ENCODE peak calls at places on chromosomes 6 and 20, in seven cellular contexts. A is HTR-8/SVneo; T is non-pigmented ciliary epithelial cell; M is activated T-helper 1 cell treated with anti-CD3 and anti-CD28 coated beads, Interleukin-2, amount 50 U/mL, for 16 hours; G is HS-27A; P is fibroblast of lung; R is NCI-H1436. Q is an unnamed sample.

GRCh38 chr20:364905-365794 is 15.4 kb upstream of the TRIB3 start:
- DNase-seq in P (peak), T (no peak), G (no peak), M (no peak), A (no peak), R (no peak), Q (peak)

GRCh38 chr6:125507987-125508655 is 206.4 kb upstream of the HDDC2 start:
- DNase-seq in P (peak), R (no peak), M (no peak), A (no peak), G (no peak), T (no peak), Q (peak)

GRCh38 chr6:134730013-134730412 is 219.9 kb downstream of the ALDH8A1 start:
- DNase-seq in R (no peak), G (no peak), M (no peak), A (no peak), T (no peak), P (no peak), Q (no peak)

GRCh38 chr20:25072226-25072811 is 9.6 kb downstream of the VSX1 start:
- DNase-seq in P (peak), T (no peak), A (no peak), M (no peak), G (no peak), R (no peak), Q (peak)

GRCh38 chr6:141829996-141830395 is 302.7 kb upstream of the GJE1 start:
- DNase-seq in M (no peak), R (no peak), G (no peak), T (no peak), P (no peak), A (no peak), Q (no peak)

GRCh38 chr6:20868397-20869185 is 334.3 kb downstream of the CDKAL1 start:
- DNase-seq in A (no peak), M (no peak), R (peak), G (no peak), T (no peak), P (no peak), Q (no peak)

GRCh38 chr6:131059486-131059885 is 3.6 kb downstream of the EPB41L2 start:
- DNase-seq in T (no peak), M (no peak), P (peak), G (no peak), A (no peak), R (no peak), Q (peak)

GRCh38 chr6:166619912-166620311 is 7.1 kb downstream of the RPS6KA2 start:
- DNase-seq in A (peak), R (no peak), P (peak), G (peak), M (no peak), T (peak), Q (peak)

GRCh38 chr6:9927271-9927670 is 487.6 kb downstream of the TFAP2A start:
- DNase-seq in G (no peak), T (no peak), M (no peak), A (no peak), P (no peak), R (no peak), Q (no peak)

GRCh38 chr20:35947489-35947888 is 6.8 kb downstream of the SCAND1 start:
- DNase-seq in T (no peak), M (no peak), G (no peak), P (peak), R (peak), A (peak), Q (no peak)

GRCh38 chr6:146028250-146028789 is 542 bp upstream of the GRM1 start:
- DNase-seq in M (no peak), T (peak), G (no peak), R (no peak), A (peak), P (peak), Q (peak)

GRCh38 chr6:6635869-6636268 is 47.3 kb downstream of the LY86 start:
- DNase-seq in T (no peak), P (no peak), R (no peak), M (no peak), A (no peak), G (no peak), Q (no peak)

GRCh38 chr6:24827162-24827561 is 28.4 kb upstream of the ARMH2 start:
- DNase-seq in P (no peak), M (no peak), G (no peak), A (peak), T (no peak), R (no peak), Q (no peak)

GRCh38 chr6:144480518-144480917 is 195.4 kb downstream of the UTRN start:
- DNase-seq in R (no peak), P (no peak), M (no peak), A (no peak), T (no peak), G (no peak), Q (no peak)

GRCh38 chr6:20416063-20416454 is 14.4 kb downstream of the E2F3 start:
- DNase-seq in A (no peak), G (no peak), R (no peak), M (no peak), P (no peak), T (no peak), Q (no peak)

GRCh38 chr6:35051393-35051792 is 89.7 kb downstream of the TCP11 start:
- DNase-seq in M (no peak), A (no peak), T (no peak), P (no peak), R (no peak), G (no peak), Q (no peak)

GRCh38 chr6:135722679-135723078 is 128.8 kb upstream of the PDE7B start:
- DNase-seq in R (no peak), G (peak), T (peak), A (peak), P (peak), M (no peak), Q (peak)

GRCh38 chr20:44559302-44559701 is 23.1 kb upstream of the PKIG start:
- DNase-seq in M (no peak), A (no peak), P (no peak), R (no peak), T (no peak), G (no peak), Q (no peak)

GRCh38 chr6:133896344-133896721 is 7.4 kb downstream of the TCF21 start:
- DNase-seq in R (no peak), M (no peak), P (no peak), A (no peak), T (no peak), G (no peak), Q (no peak)

GRCh38 chr20:31666258-31667042 is 28.7 kb downstream of the COX4I2 start:
- DNase-seq in R (no peak), A (no peak), M (no peak), G (no peak), T (no peak), P (no peak), Q (no peak)

GRCh38 chr6:73028893-73029450 is 196.3 kb downstream of the KHDC1L start:
- DNase-seq in T (no peak), A (no peak), P (no peak), R (no peak), M (no peak), G (no peak), Q (no peak)

GRCh38 chr6:153146413-153146812 is 15.3 kb upstream of the RGS17 start:
- DNase-seq in T (no peak), M (no peak), A (no peak), R (no peak), P (no peak), G (no peak), Q (no peak)

GRCh38 chr20:39259010-39259803 is 297.1 kb downstream of the DHX35 start:
- DNase-seq in M (no peak), G (no peak), R (no peak), P (no peak), T (no peak), A (no peak), Q (no peak)

GRCh38 chr6:40288919-40289318 is 298.2 kb downstream of the LRFN2 start:
- DNase-seq in T (no peak), A (no peak), P (no peak), R (no peak), M (no peak), G (no peak), Q (no peak)

GRCh38 chr6:21928715-21929298 is 335.3 kb downstream of the SOX4 start:
- DNase-seq in G (no peak), T (no peak), P (no peak), M (no peak), R (no peak), A (no peak), Q (no peak)

GRCh38 chr6:147699637-147700036 is 191.1 kb downstream of the SAMD5 start:
- DNase-seq in P (peak), G (peak), R (no peak), A (peak), M (no peak), T (peak), Q (peak)

GRCh38 chr6:169233832-169234231 is 19.8 kb downstream of the THBS2 start:
- DNase-seq in G (no peak), P (no peak), A (no peak), T (no peak), R (no peak), M (no peak), Q (no peak)

GRCh38 chr20:43840382-43841070 is 74.1 kb upstream of the TOX2 start:
- DNase-seq in P (peak), G (no peak), R (no peak), A (peak), T (no peak), M (no peak), Q (no peak)

GRCh38 chr6:19433101-19433500 is 404.1 kb upstream of the ID4 start:
- DNase-seq in R (peak), P (no peak), T (no peak), A (no peak), G (no peak), M (no peak), Q (no peak)

GRCh38 chr6:38910207-38910606 is 138.4 kb upstream of the GLP1R start:
- DNase-seq in R (no peak), A (no peak), G (no peak), M (no peak), T (no peak), P (no peak), Q (no peak)

GRCh38 chr6:140623498-140623897 is 1249.0 kb upstream of the CITED2 start:
- DNase-seq in G (peak), M (no peak), P (peak), R (no peak), A (peak), T (peak), Q (peak)

GRCh38 chr20:60903325-60903958 is 348.6 kb upstream of the CDH4 start:
- DNase-seq in A (no peak), P (no peak), T (no peak), G (no peak), M (no peak), R (no peak), Q (no peak)

GRCh38 chr6:158207452-158207788 is 39.3 kb downstream of the GTF2H5 start:
- DNase-seq in T (peak), M (no peak), P (peak), G (no peak), R (no peak), A (no peak), Q (no peak)

GRCh38 chr6:92024071-92024470 is 1395.3 kb downstream of the EPHA7 start:
- DNase-seq in T (no peak), P (no peak), R (no peak), M (no peak), G (no peak), A (no peak), Q (no peak)

GRCh38 chr20:55540013-55540412 is 465.3 kb downstream of the CBLN4 start:
- DNase-seq in G (no peak), P (no peak), T (no peak), M (no peak), A (no peak), R (no peak), Q (no peak)

GRCh38 chr20:11719153-11719552 is 198.5 kb upstream of the BTBD3 start:
- DNase-seq in T (no peak), M (no peak), A (no peak), G (no peak), P (no peak), R (no peak), Q (no peak)

Q was measured in foreskin fibroblast.